ENCODE peak calls at places on chromosomes 13 and 19, in seven cellular contexts. N is small intestine, U is dorsolateral prefrontal cortex, L is HAP-1, A is HS-5, J is lower leg skin, B is caudate nucleus. Y is an unnamed sample.

GRCh38 chr19:7872306-7873204 is 1.6 kb downstream of the PRR36 start:
- DNase-seq in N (no peak), U (no peak), L (no peak), A (no peak), J (no peak), B (no peak), Y (no peak)

GRCh38 chr13:50684366-50684765 is 159.1 kb downstream of the DLEU7 start:
- DNase-seq in N (peak), U (no peak), L (no peak), A (no peak), J (no peak), B (no peak), Y (no peak)

GRCh38 chr19:19531951-19532805 is 3.5 kb downstream of the YJEFN3 start:
- DNase-seq in N (peak), U (peak), L (peak), A (no peak), J (peak), B (peak), Y (peak)

GRCh38 chr19:53606031-53606430 is 25.8 kb upstream of the DPRX start:
- DNase-seq in N (no peak), U (no peak), L (no peak), A (no peak), J (no peak), B (no peak), Y (no peak)

GRCh38 chr13:42405665-42406390 is 133.9 kb downstream of the AKAP11 start:
- DNase-seq in N (no peak), U (no peak), L (no peak), A (peak), J (no peak), B (no peak), Y (peak)

GRCh38 chr13:51771418-51772104 is 32.4 kb downstream of the DHRS12 start:
- DNase-seq in N (no peak), U (no peak), L (no peak), A (no peak), J (no peak), B (no peak), Y (no peak)

GRCh38 chr13:112177889-112178288 is 110.9 kb downstream of the SOX1 start:
- DNase-seq in N (no peak), U (no peak), L (no peak), A (no peak), J (no peak), B (no peak), Y (no peak)

GRCh38 chr19:18251587-18252369 is 22.5 kb downstream of the IQCN start:
- DNase-seq in N (peak), U (peak), L (peak), A (peak), J (peak), B (peak), Y (peak)

GRCh38 chr13:64206430-64207225 is 2791.0 kb upstream of the PCDH20 start:
- DNase-seq in N (no peak), U (no peak), L (no peak), A (no peak), J (no peak), B (no peak), Y (peak)

GRCh38 chr13:106010836-106011235 is 524.6 kb downstream of the EFNB2 start:
- DNase-seq in N (no peak), U (no peak), L (no peak), A (no peak), J (no peak), B (no peak), Y (no peak)

GRCh38 chr13:22311734-22312404 is 641.0 kb downstream of the FGF9 start:
- DNase-seq in N (no peak), U (peak), L (no peak), A (no peak), J (peak), B (no peak), Y (no peak)

GRCh38 chr13:93745884-93746283 is 519.3 kb downstream of the GPC6 start:
- DNase-seq in N (no peak), U (no peak), L (no peak), A (no peak), J (no peak), B (no peak), Y (no peak)

GRCh38 chr19:35714601-35715354 is 3.0 kb upstream of the KMT2B start:
- DNase-seq in N (no peak), U (no peak), L (no peak), A (no peak), J (no peak), B (no peak), Y (no peak)

GRCh38 chr19:540867-541637 is 2.8 kb upstream of the GZMM start:
- DNase-seq in N (no peak), U (no peak), L (no peak), A (no peak), J (no peak), B (no peak), Y (no peak)

GRCh38 chr19:55389386-55390317 is 3.9 kb downstream of the RPL28 start:
- DNase-seq in N (no peak), U (no peak), L (no peak), A (no peak), J (no peak), B (no peak), Y (no peak)

GRCh38 chr13:111516712-111517640 is 196.5 kb downstream of the TEX29 start:
- DNase-seq in N (no peak), U (no peak), L (no peak), A (no peak), J (no peak), B (no peak), Y (no peak)

GRCh38 chr13:92103673-92104296 is 705.4 kb downstream of the GPC5 start:
- DNase-seq in N (no peak), U (no peak), L (peak), A (no peak), J (no peak), B (no peak), Y (no peak)

GRCh38 chr13:106468207-106468606 is 67.3 kb downstream of the EFNB2 start:
- DNase-seq in N (peak), U (peak), L (no peak), A (no peak), J (no peak), B (peak), Y (no peak)

GRCh38 chr19:5050016-5050656 is 81.2 kb downstream of the KDM4B start:
- DNase-seq in N (no peak), U (no peak), L (no peak), A (no peak), J (no peak), B (no peak), Y (no peak)

GRCh38 chr19:4108767-4109625 is 14.9 kb downstream of the MAP2K2 start:
- DNase-seq in N (peak), U (no peak), L (no peak), A (no peak), J (no peak), B (no peak), Y (no peak)